ENCODE peak calls at places on chromosomes 2 and 18, in six cellular contexts. One of them, this sample, is unnamed.

GRCh38 chr2:241376808-241377207 is 20.7 kb downstream of the FARP2 start:
- DNase-seq in WERI-Rb-1: no peak
- DNase-seq in CD4-positive, alpha-beta T cell: no peak
- DNase-seq in esophagus muscularis mucosa: no peak
- DNase-seq in heart right ventricle: no peak
- DNase-seq in left ventricle myocardium inferior: no peak
- DNase-seq in this sample: no peak

GRCh38 chr2:98815795-98816194 is 84.9 kb upstream of the MGAT4A start:
- DNase-seq in WERI-Rb-1: no peak
- DNase-seq in CD4-positive, alpha-beta T cell: no peak
- DNase-seq in esophagus muscularis mucosa: peak; percentile 45
- DNase-seq in heart right ventricle: no peak
- DNase-seq in left ventricle myocardium inferior: no peak
- DNase-seq in this sample: peak; percentile 35

GRCh38 chr2:176163655-176164021 is 6.5 kb downstream of the HOXD3 start:
- DNase-seq in WERI-Rb-1: no peak
- DNase-seq in CD4-positive, alpha-beta T cell: no peak
- DNase-seq in esophagus muscularis mucosa: no peak
- DNase-seq in heart right ventricle: no peak
- DNase-seq in left ventricle myocardium inferior: no peak
- DNase-seq in this sample: peak; percentile 60

GRCh38 chr2:159891917-159892691 is 94.1 kb upstream of the CD302 start:
- DNase-seq in WERI-Rb-1: peak; percentile 45
- DNase-seq in CD4-positive, alpha-beta T cell: no peak
- DNase-seq in esophagus muscularis mucosa: no peak
- DNase-seq in heart right ventricle: no peak
- DNase-seq in left ventricle myocardium inferior: no peak
- DNase-seq in this sample: no peak

GRCh38 chr2:107303964-107304363 is 418.0 kb upstream of the ST6GAL2 start:
- DNase-seq in WERI-Rb-1: no peak
- DNase-seq in CD4-positive, alpha-beta T cell: no peak
- DNase-seq in esophagus muscularis mucosa: no peak
- DNase-seq in heart right ventricle: no peak
- DNase-seq in left ventricle myocardium inferior: no peak
- DNase-seq in this sample: no peak

GRCh38 chr2:162989507-162989906 is 150.9 kb upstream of the KCNH7 start:
- DNase-seq in WERI-Rb-1: no peak
- DNase-seq in CD4-positive, alpha-beta T cell: no peak
- DNase-seq in esophagus muscularis mucosa: no peak
- DNase-seq in heart right ventricle: no peak
- DNase-seq in left ventricle myocardium inferior: no peak
- DNase-seq in this sample: no peak

GRCh38 chr2:168552450-168552856 is 96.4 kb downstream of the CERS6 start:
- DNase-seq in WERI-Rb-1: no peak
- DNase-seq in CD4-positive, alpha-beta T cell: no peak
- DNase-seq in esophagus muscularis mucosa: no peak
- DNase-seq in heart right ventricle: no peak
- DNase-seq in left ventricle myocardium inferior: no peak
- DNase-seq in this sample: peak; percentile 93

GRCh38 chr2:55168221-55169154 is 63.6 kb downstream of the CLHC1 start:
- DNase-seq in WERI-Rb-1: peak; percentile 59
- DNase-seq in CD4-positive, alpha-beta T cell: peak; percentile 24
- DNase-seq in esophagus muscularis mucosa: peak; percentile 81
- DNase-seq in heart right ventricle: no peak
- DNase-seq in left ventricle myocardium inferior: no peak
- DNase-seq in this sample: no peak

GRCh38 chr2:88212251-88212790 is 42.2 kb downstream of the THNSL2 start:
- DNase-seq in WERI-Rb-1: no peak
- DNase-seq in CD4-positive, alpha-beta T cell: no peak
- DNase-seq in esophagus muscularis mucosa: no peak
- DNase-seq in heart right ventricle: no peak
- DNase-seq in left ventricle myocardium inferior: no peak
- DNase-seq in this sample: peak; percentile 80

GRCh38 chr2:27071990-27072830 is 756 bp upstream of the OST4 start:
- DNase-seq in WERI-Rb-1: peak; percentile 53
- DNase-seq in CD4-positive, alpha-beta T cell: peak; percentile 21
- DNase-seq in esophagus muscularis mucosa: peak; percentile 97
- DNase-seq in heart right ventricle: peak; percentile 76
- DNase-seq in left ventricle myocardium inferior: peak; percentile 84
- DNase-seq in this sample: peak; percentile 81

GRCh38 chr2:117958186-117958585 is 55.7 kb downstream of the CCDC93 start:
- DNase-seq in WERI-Rb-1: no peak
- DNase-seq in CD4-positive, alpha-beta T cell: no peak
- DNase-seq in esophagus muscularis mucosa: no peak
- DNase-seq in heart right ventricle: no peak
- DNase-seq in left ventricle myocardium inferior: no peak
- DNase-seq in this sample: no peak

GRCh38 chr2:65746919-65747678 is 314.7 kb upstream of the SPRED2 start:
- DNase-seq in WERI-Rb-1: no peak
- DNase-seq in CD4-positive, alpha-beta T cell: no peak
- DNase-seq in esophagus muscularis mucosa: no peak
- DNase-seq in heart right ventricle: peak; percentile 26
- DNase-seq in left ventricle myocardium inferior: peak; percentile 20
- DNase-seq in this sample: peak; percentile 73

GRCh38 chr2:65737452-65738011 is 305.1 kb upstream of the SPRED2 start:
- DNase-seq in WERI-Rb-1: no peak
- DNase-seq in CD4-positive, alpha-beta T cell: no peak
- DNase-seq in esophagus muscularis mucosa: no peak
- DNase-seq in heart right ventricle: no peak
- DNase-seq in left ventricle myocardium inferior: no peak
- DNase-seq in this sample: no peak

GRCh38 chr2:65744801-65745200 is 312.4 kb upstream of the SPRED2 start:
- DNase-seq in WERI-Rb-1: no peak
- DNase-seq in CD4-positive, alpha-beta T cell: no peak
- DNase-seq in esophagus muscularis mucosa: no peak
- DNase-seq in heart right ventricle: no peak
- DNase-seq in left ventricle myocardium inferior: no peak
- DNase-seq in this sample: no peak

GRCh38 chr2:65742977-65743376 is 310.6 kb upstream of the SPRED2 start:
- DNase-seq in WERI-Rb-1: no peak
- DNase-seq in CD4-positive, alpha-beta T cell: no peak
- DNase-seq in esophagus muscularis mucosa: no peak
- DNase-seq in heart right ventricle: no peak
- DNase-seq in left ventricle myocardium inferior: no peak
- DNase-seq in this sample: no peak
- TF ChIP-seq CTCF in WERI-Rb-1: no peak
- TF ChIP-seq CTCF in CD4-positive, alpha-beta T cell: no peak
- TF ChIP-seq CTCF in esophagus muscularis mucosa: no peak
- TF ChIP-seq CTCF in heart right ventricle: no peak
- TF ChIP-seq CTCF in left ventricle myocardium inferior: no peak
- TF ChIP-seq CTCF in this sample: peak; percentile 64

GRCh38 chr18:2976218-2976617 is 36.7 kb downstream of the LPIN2 start:
- DNase-seq in WERI-Rb-1: no peak
- DNase-seq in CD4-positive, alpha-beta T cell: no peak
- DNase-seq in esophagus muscularis mucosa: no peak
- DNase-seq in heart right ventricle: no peak
- DNase-seq in left ventricle myocardium inferior: no peak
- DNase-seq in this sample: no peak
- H3K27ac ChIP-seq in WERI-Rb-1: no peak overlapping the region
- H3K27ac ChIP-seq in CD4-positive, alpha-beta T cell: no peak overlapping the region
- H3K27ac ChIP-seq in esophagus muscularis mucosa: peak overlapping the region; percentile 69
- H3K27ac ChIP-seq in heart right ventricle: peak overlapping the region; percentile 44
- H3K27ac ChIP-seq in left ventricle myocardium inferior: peak overlapping the region; percentile 73
- H3K27ac ChIP-seq in this sample: no peak overlapping the region

GRCh38 chr18:79434611-79435010 is 38.9 kb downstream of the NFATC1 start:
- DNase-seq in WERI-Rb-1: no peak
- DNase-seq in CD4-positive, alpha-beta T cell: no peak
- DNase-seq in esophagus muscularis mucosa: no peak
- DNase-seq in heart right ventricle: no peak
- DNase-seq in left ventricle myocardium inferior: no peak
- DNase-seq in this sample: no peak
- TF ChIP-seq CTCF in WERI-Rb-1: no peak
- TF ChIP-seq CTCF in CD4-positive, alpha-beta T cell: no peak
- TF ChIP-seq CTCF in esophagus muscularis mucosa: no peak
- TF ChIP-seq CTCF in heart right ventricle: no peak
- TF ChIP-seq CTCF in left ventricle myocardium inferior: no peak
- TF ChIP-seq CTCF in this sample: no peak

GRCh38 chr2:227379095-227379494 is at the start of gene TM4SF20:
- DNase-seq in WERI-Rb-1: no peak
- DNase-seq in CD4-positive, alpha-beta T cell: no peak
- DNase-seq in esophagus muscularis mucosa: no peak
- DNase-seq in heart right ventricle: no peak
- DNase-seq in left ventricle myocardium inferior: no peak
- DNase-seq in this sample: no peak

GRCh38 chr2:227378371-227378782 is 729 bp downstream of the TM4SF20 start:
- DNase-seq in WERI-Rb-1: no peak
- DNase-seq in CD4-positive, alpha-beta T cell: no peak
- DNase-seq in esophagus muscularis mucosa: no peak
- DNase-seq in heart right ventricle: no peak
- DNase-seq in left ventricle myocardium inferior: no peak
- DNase-seq in this sample: no peak

GRCh38 chr2:227377461-227378351 is 1.4 kb downstream of the TM4SF20 start:
- DNase-seq in WERI-Rb-1: no peak
- DNase-seq in CD4-positive, alpha-beta T cell: no peak
- DNase-seq in esophagus muscularis mucosa: no peak
- DNase-seq in heart right ventricle: no peak
- DNase-seq in left ventricle myocardium inferior: no peak
- DNase-seq in this sample: no peak

GRCh38 chr2:227374158-227374557 is 4.9 kb downstream of the TM4SF20 start:
- DNase-seq in WERI-Rb-1: no peak
- DNase-seq in CD4-positive, alpha-beta T cell: no peak
- DNase-seq in esophagus muscularis mucosa: no peak
- DNase-seq in heart right ventricle: no peak
- DNase-seq in left ventricle myocardium inferior: no peak
- DNase-seq in this sample: no peak

GRCh38 chr2:227376911-227377396 is 2.2 kb downstream of the TM4SF20 start:
- DNase-seq in WERI-Rb-1: peak; percentile 42
- DNase-seq in CD4-positive, alpha-beta T cell: no peak
- DNase-seq in esophagus muscularis mucosa: no peak
- DNase-seq in heart right ventricle: no peak
- DNase-seq in left ventricle myocardium inferior: no peak
- DNase-seq in this sample: no peak
- H3K27ac ChIP-seq in WERI-Rb-1: no peak overlapping the region
- H3K27ac ChIP-seq in CD4-positive, alpha-beta T cell: no peak overlapping the region
- H3K27ac ChIP-seq in esophagus muscularis mucosa: no peak overlapping the region
- H3K27ac ChIP-seq in heart right ventricle: no peak overlapping the region
- H3K27ac ChIP-seq in left ventricle myocardium inferior: no peak overlapping the region
- H3K27ac ChIP-seq in this sample: no peak overlapping the region

GRCh38 chr2:127175406-127175805 is 44.7 kb downstream of the CYP27C1 start:
- DNase-seq in WERI-Rb-1: no peak
- DNase-seq in CD4-positive, alpha-beta T cell: no peak
- DNase-seq in esophagus muscularis mucosa: no peak
- DNase-seq in heart right ventricle: peak; percentile 58
- DNase-seq in left ventricle myocardium inferior: peak; percentile 50
- DNase-seq in this sample: peak; percentile 33

GRCh38 chr2:127173073-127173472 is 47.0 kb downstream of the CYP27C1 start:
- DNase-seq in WERI-Rb-1: no peak
- DNase-seq in CD4-positive, alpha-beta T cell: no peak
- DNase-seq in esophagus muscularis mucosa: no peak
- DNase-seq in heart right ventricle: no peak
- DNase-seq in left ventricle myocardium inferior: peak; percentile 34
- DNase-seq in this sample: no peak

GRCh38 chr2:127174977-127175376 is 45.1 kb downstream of the CYP27C1 start:
- DNase-seq in WERI-Rb-1: peak; percentile 49
- DNase-seq in CD4-positive, alpha-beta T cell: no peak
- DNase-seq in esophagus muscularis mucosa: no peak
- DNase-seq in heart right ventricle: peak; percentile 36
- DNase-seq in left ventricle myocardium inferior: peak; percentile 28
- DNase-seq in this sample: no peak

GRCh38 chr2:127175821-127176354 is 44.2 kb downstream of the CYP27C1 start:
- DNase-seq in WERI-Rb-1: no peak
- DNase-seq in CD4-positive, alpha-beta T cell: no peak
- DNase-seq in esophagus muscularis mucosa: no peak
- DNase-seq in heart right ventricle: no peak
- DNase-seq in left ventricle myocardium inferior: no peak
- DNase-seq in this sample: peak; percentile 44

DNA sequence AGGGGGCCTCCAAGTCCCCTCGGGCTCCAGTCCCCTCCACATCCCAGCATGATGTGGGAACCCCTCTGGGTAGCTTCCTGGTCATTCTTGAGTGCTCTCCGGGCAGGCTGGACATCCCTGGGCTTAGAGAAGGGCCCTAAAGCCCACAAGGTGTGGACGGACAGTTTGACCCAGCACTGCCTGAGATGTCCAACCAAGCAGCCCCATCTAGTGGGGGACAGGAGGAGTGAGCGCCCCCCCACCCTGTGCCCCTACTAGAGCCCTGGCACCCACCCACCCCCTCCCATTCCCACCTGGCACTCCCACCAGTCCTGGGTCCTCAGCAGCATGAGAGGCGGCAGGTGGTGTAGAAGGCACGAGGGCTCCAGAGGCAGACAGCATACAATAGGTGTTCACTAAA is 45.9 kb downstream of the CYP27C1 start:
- DNase-seq in WERI-Rb-1: peak; percentile 77
- DNase-seq in CD4-positive, alpha-beta T cell: no peak
- DNase-seq in esophagus muscularis mucosa: no peak
- DNase-seq in heart right ventricle: no peak
- DNase-seq in left ventricle myocardium inferior: no peak
- DNase-seq in this sample: peak; percentile 67
- TF ChIP-seq CTCF in WERI-Rb-1: peak; percentile 76
- TF ChIP-seq CTCF in CD4-positive, alpha-beta T cell: no peak
- TF ChIP-seq CTCF in esophagus muscularis mucosa: peak; percentile 23
- TF ChIP-seq CTCF in heart right ventricle: no peak
- TF ChIP-seq CTCF in left ventricle myocardium inferior: no peak
- TF ChIP-seq CTCF in this sample: peak; percentile 71

GRCh38 chr2:69306612-69306896 is 80.5 kb downstream of the GFPT1 start:
- DNase-seq in WERI-Rb-1: no peak
- DNase-seq in CD4-positive, alpha-beta T cell: no peak
- DNase-seq in esophagus muscularis mucosa: no peak
- DNase-seq in heart right ventricle: no peak
- DNase-seq in left ventricle myocardium inferior: no peak
- DNase-seq in this sample: no peak

GRCh38 chr2:69307696-69308064 is 79.3 kb downstream of the GFPT1 start:
- DNase-seq in WERI-Rb-1: no peak
- DNase-seq in CD4-positive, alpha-beta T cell: no peak
- DNase-seq in esophagus muscularis mucosa: no peak
- DNase-seq in heart right ventricle: no peak
- DNase-seq in left ventricle myocardium inferior: no peak
- DNase-seq in this sample: no peak

GRCh38 chr2:69309336-69310048 is 77.5 kb downstream of the GFPT1 start:
- DNase-seq in WERI-Rb-1: no peak
- DNase-seq in CD4-positive, alpha-beta T cell: no peak
- DNase-seq in esophagus muscularis mucosa: no peak
- DNase-seq in heart right ventricle: peak; percentile 33
- DNase-seq in left ventricle myocardium inferior: peak; percentile 31
- DNase-seq in this sample: peak; percentile 67

GRCh38 chr2:69306897-69307695 is 79.9 kb downstream of the GFPT1 start:
- DNase-seq in WERI-Rb-1: peak; percentile 87
- DNase-seq in CD4-positive, alpha-beta T cell: peak; percentile 44
- DNase-seq in esophagus muscularis mucosa: peak; percentile 96
- DNase-seq in heart right ventricle: peak; percentile 87
- DNase-seq in left ventricle myocardium inferior: peak; percentile 84
- DNase-seq in this sample: peak; percentile 96

GRCh38 chr2:69308338-69308737 is 78.7 kb downstream of the GFPT1 start:
- DNase-seq in WERI-Rb-1: no peak
- DNase-seq in CD4-positive, alpha-beta T cell: no peak
- DNase-seq in esophagus muscularis mucosa: no peak
- DNase-seq in heart right ventricle: no peak
- DNase-seq in left ventricle myocardium inferior: no peak
- DNase-seq in this sample: no peak
- H3K27ac ChIP-seq in WERI-Rb-1: no peak overlapping the region
- H3K27ac ChIP-seq in CD4-positive, alpha-beta T cell: no peak overlapping the region
- H3K27ac ChIP-seq in esophagus muscularis mucosa: peak overlapping the region; percentile 85
- H3K27ac ChIP-seq in heart right ventricle: no peak overlapping the region
- H3K27ac ChIP-seq in left ventricle myocardium inferior: peak overlapping the region; percentile 68
- H3K27ac ChIP-seq in this sample: no peak overlapping the region

GRCh38 chr2:158745067-158745865 is 49.9 kb upstream of the DAPL1 start:
- DNase-seq in WERI-Rb-1: peak; percentile 69
- DNase-seq in CD4-positive, alpha-beta T cell: peak; percentile 7
- DNase-seq in esophagus muscularis mucosa: no peak
- DNase-seq in heart right ventricle: no peak
- DNase-seq in left ventricle myocardium inferior: peak; percentile 24
- DNase-seq in this sample: peak; percentile 87
- TF ChIP-seq CTCF in WERI-Rb-1: peak; percentile 71
- TF ChIP-seq CTCF in CD4-positive, alpha-beta T cell: no peak
- TF ChIP-seq CTCF in esophagus muscularis mucosa: peak; percentile 48
- TF ChIP-seq CTCF in heart right ventricle: peak; percentile 27
- TF ChIP-seq CTCF in left ventricle myocardium inferior: peak; percentile 69
- TF ChIP-seq CTCF in this sample: peak; percentile 82